ENCODE peak calls at places on chromosomes 11 and 22, in five cellular contexts. H is RWPE1, R is epithelial cell of esophagus, A is brain microvascular endothelial cell, B is cardiac muscle cell. J is an unnamed sample.

GRCh38 chr11:102017029-102017428 is 30.2 kb upstream of the CFAP300 start:
- DNase-seq in R (no peak), H (no peak), A (no peak), B (no peak), J (no peak)

GRCh38 chr11:82978422-82979099 is 77.0 kb downstream of the DDIAS start:
- DNase-seq in R (peak), H (peak), B (no peak), A (peak), J (no peak)

GRCh38 chr11:66844496-66845142 is 1.4 kb downstream of the RCE1 start:
- DNase-seq in A (no peak), B (no peak), R (no peak), H (no peak), J (no peak)

GRCh38 chr22:43546186-43546585 is 134.4 kb downstream of the MPPED1 start:
- DNase-seq in R (no peak), H (no peak), B (no peak), A (no peak), J (no peak)

GRCh38 chr22:29382575-29383328 is 5.6 kb downstream of the AP1B1 start:
- DNase-seq in R (no peak), A (no peak), H (no peak), B (no peak), J (no peak)

GRCh38 chr22:37627545-37627944 is 11.9 kb upstream of the SH3BP1 start:
- DNase-seq in B (no peak), R (no peak), A (no peak), H (no peak), J (no peak)

GRCh38 chr11:17275376-17276235 is 933 bp upstream of the NUCB2 start:
- DNase-seq in H (no peak), B (no peak), A (no peak), R (peak), J (no peak)

GRCh38 chr22:33357894-33358440 is 299.8 kb upstream of the SYN3 start:
- DNase-seq in A (no peak), B (no peak), H (no peak), R (no peak), J (no peak)

GRCh38 chr11:67483901-67484665 is 1.3 kb downstream of the AIP start:
- DNase-seq in R (no peak), A (no peak), B (no peak), H (no peak), J (peak)

GRCh38 chr11:103272876-103273275 is 163.7 kb downstream of the DYNC2H1 start:
- DNase-seq in B (no peak), R (no peak), A (no peak), H (no peak), J (no peak)

GRCh38 chr11:8087185-8087584 is 6.2 kb downstream of the TUB start:
- DNase-seq in B (no peak), R (peak), H (no peak), A (no peak), J (no peak)

GRCh38 chr11:119982517-119983239 is 155.2 kb downstream of the TRIM29 start:
- DNase-seq in A (no peak), H (no peak), R (no peak), B (no peak), J (no peak)

GRCh38 chr22:46027219-46028068 is 50.5 kb upstream of the WNT7B start:
- DNase-seq in H (no peak), R (no peak), B (peak), A (no peak), J (no peak)

GRCh38 chr11:96090711-96091110 is 166.8 kb upstream of the MTMR2 start:
- DNase-seq in R (no peak), B (no peak), H (no peak), A (peak), J (no peak)

GRCh38 chr11:56932572-56933235 is 56.0 kb upstream of the OR5AK2 start:
- DNase-seq in A (peak), B (no peak), H (peak), R (peak), J (no peak)

GRCh38 chr11:58285483-58286040 is 17.5 kb upstream of the OR10W1 start:
- DNase-seq in B (no peak), A (no peak), H (no peak), R (no peak), J (no peak)

GRCh38 chr22:38730411-38730871 is 24.7 kb downstream of the GTPBP1 start:
- DNase-seq in A (no peak), R (no peak), H (no peak), B (no peak), J (no peak)

GRCh38 chr11:76808996-76809395 is 25.8 kb downstream of the TSKU start:
- DNase-seq in A (no peak), B (no peak), R (no peak), H (no peak), J (no peak)

GRCh38 chr11:9053631-9054030 is 37.8 kb downstream of the SCUBE2 start:
- DNase-seq in A (peak), R (peak), B (no peak), H (no peak), J (no peak)

GRCh38 chr11:64960719-64961118 is 11.2 kb downstream of the MAJIN start:
- DNase-seq in A (no peak), B (no peak), H (no peak), R (no peak), J (no peak)

GRCh38 chr11:110955797-110956196 is 243.6 kb upstream of the ARHGAP20 start:
- DNase-seq in R (no peak), B (no peak), A (no peak), H (no peak), J (no peak)

GRCh38 chr11:39365809-39366436 is 2093.5 kb downstream of the LRRC4C start:
- DNase-seq in R (peak), A (no peak), B (peak), H (peak), J (no peak)

GRCh38 chr22:21714059-21714770 is 21.4 kb downstream of the YPEL1 start:
- DNase-seq in B (no peak), R (no peak), H (no peak), A (no peak), J (no peak)

GRCh38 chr11:68396526-68396925 is 64.0 kb upstream of the PPP6R3 start:
- DNase-seq in R (no peak), A (no peak), H (no peak), B (no peak), J (no peak)

GRCh38 chr11:74453373-74453975 is 13.9 kb downstream of the KCNE3 start:
- DNase-seq in B (peak), A (peak), H (peak), R (peak), J (peak)

GRCh38 chr11:43941257-43941879 is 1.1 kb upstream of the C11orf96 start:
- DNase-seq in B (no peak), R (no peak), A (no peak), H (no peak), J (no peak)

GRCh38 chr11:20050048-20050447 is 110.2 kb downstream of the DBX1 start:
- DNase-seq in B (no peak), H (no peak), R (no peak), A (no peak), J (no peak)

GRCh38 chr11:20053572-20053971 is 106.7 kb downstream of the DBX1 start:
- DNase-seq in A (no peak), R (peak), H (no peak), B (no peak), J (no peak)

GRCh38 chr11:20049231-20049630 is 111.0 kb downstream of the DBX1 start:
- DNase-seq in H (no peak), B (peak), R (no peak), A (no peak), J (no peak)

GRCh38 chr11:20050551-20051333 is 109.5 kb downstream of the DBX1 start:
- DNase-seq in B (peak), A (no peak), R (peak), H (peak), J (no peak)

DNA sequence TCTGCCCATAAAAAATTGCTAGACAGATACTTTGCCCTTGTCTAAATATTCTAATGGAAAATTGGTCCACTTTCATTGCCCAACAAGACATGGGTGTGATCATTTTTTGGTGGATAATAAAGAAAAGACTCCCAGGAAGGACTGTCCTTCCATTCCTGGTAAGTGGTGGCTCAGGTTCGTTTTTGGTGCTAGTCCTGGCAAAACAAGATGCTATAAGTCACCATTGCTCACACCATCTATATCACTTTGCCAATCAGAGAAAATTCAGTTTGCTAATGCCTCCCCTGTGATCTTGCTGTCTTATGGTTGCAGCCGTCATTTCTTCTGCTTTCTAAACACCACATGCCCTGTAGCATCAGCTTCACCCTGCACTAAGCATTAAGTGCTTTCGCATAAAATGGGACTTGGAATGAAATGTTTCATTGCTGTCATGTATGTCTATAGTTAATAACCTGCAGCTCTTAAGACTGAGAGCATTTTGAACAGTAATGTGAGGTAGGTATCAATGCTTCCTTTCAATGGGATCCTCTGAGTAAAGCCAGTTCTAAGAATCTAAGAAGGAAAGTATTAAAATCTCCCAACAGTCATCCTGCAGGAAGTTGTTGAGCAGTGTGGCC is 108.4 kb downstream of the DBX1 start:
- DNase-seq in A (no peak), B (no peak), R (no peak), H (no peak), J (no peak)
- TF ChIP-seq CTCF in A (no peak), B (no peak), R (no peak), H (no peak), J (no peak)

GRCh38 chr11:6099577-6099976 is 7.9 kb upstream of the OR56B4 start:
- DNase-seq in R (no peak), B (no peak), H (no peak), A (no peak), J (no peak)
- TF ChIP-seq CTCF in R (no peak), B (no peak), H (no peak), A (no peak), J (no peak)

GRCh38 chr11:27455667-27456066 is 16.9 kb downstream of the LGR4 start:
- DNase-seq in R (no peak), B (no peak), H (no peak), A (no peak), J (no peak)
- TF ChIP-seq CTCF in R (no peak), B (no peak), H (no peak), A (no peak), J (no peak)

GRCh38 chr22:30445438-30445936 is 19.9 kb downstream of the MTFP1 start:
- DNase-seq in B (no peak), A (no peak), H (no peak), R (peak), J (no peak)
- TF ChIP-seq CTCF in B (no peak), A (no peak), H (peak), R (no peak), J (no peak)

GRCh38 chr11:2858995-2859705 is 26.4 kb downstream of the CDKN1C start:
- DNase-seq in A (no peak), H (no peak), R (no peak), B (no peak), J (no peak)

GRCh38 chr11:2857276-2857675 is 28.3 kb downstream of the CDKN1C start:
- DNase-seq in B (no peak), H (no peak), A (no peak), R (no peak), J (no peak)

GRCh38 chr11:2860636-2861035 is 24.9 kb downstream of the CDKN1C start:
- DNase-seq in R (peak), B (no peak), A (peak), H (peak), J (no peak)

GRCh38 chr11:2859706-2860037 is 25.9 kb downstream of the CDKN1C start:
- DNase-seq in A (no peak), R (no peak), B (no peak), H (no peak), J (no peak)

GRCh38 chr11:2857918-2858317 is 27.7 kb downstream of the CDKN1C start:
- DNase-seq in A (no peak), H (no peak), B (no peak), R (no peak), J (no peak)
- TF ChIP-seq CTCF in A (no peak), H (no peak), B (no peak), R (no peak), J (no peak)

GRCh38 chr22:49918911-49919881 is 762 bp downstream of the CRELD2 start:
- DNase-seq in R (no peak), B (no peak), A (no peak), H (no peak), J (no peak)

GRCh38 chr22:49915610-49916009 is 2.6 kb downstream of the ALG12 start:
- DNase-seq in A (no peak), H (no peak), R (no peak), B (no peak), J (no peak)

GRCh38 chr22:49916851-49917250 is 1.4 kb downstream of the ALG12 start:
- DNase-seq in A (no peak), B (no peak), H (no peak), R (no peak), J (no peak)

GRCh38 chr22:49920859-49921258 is 2.4 kb downstream of the CRELD2 start:
- DNase-seq in B (no peak), A (no peak), H (no peak), R (no peak), J (no peak)

DNA sequence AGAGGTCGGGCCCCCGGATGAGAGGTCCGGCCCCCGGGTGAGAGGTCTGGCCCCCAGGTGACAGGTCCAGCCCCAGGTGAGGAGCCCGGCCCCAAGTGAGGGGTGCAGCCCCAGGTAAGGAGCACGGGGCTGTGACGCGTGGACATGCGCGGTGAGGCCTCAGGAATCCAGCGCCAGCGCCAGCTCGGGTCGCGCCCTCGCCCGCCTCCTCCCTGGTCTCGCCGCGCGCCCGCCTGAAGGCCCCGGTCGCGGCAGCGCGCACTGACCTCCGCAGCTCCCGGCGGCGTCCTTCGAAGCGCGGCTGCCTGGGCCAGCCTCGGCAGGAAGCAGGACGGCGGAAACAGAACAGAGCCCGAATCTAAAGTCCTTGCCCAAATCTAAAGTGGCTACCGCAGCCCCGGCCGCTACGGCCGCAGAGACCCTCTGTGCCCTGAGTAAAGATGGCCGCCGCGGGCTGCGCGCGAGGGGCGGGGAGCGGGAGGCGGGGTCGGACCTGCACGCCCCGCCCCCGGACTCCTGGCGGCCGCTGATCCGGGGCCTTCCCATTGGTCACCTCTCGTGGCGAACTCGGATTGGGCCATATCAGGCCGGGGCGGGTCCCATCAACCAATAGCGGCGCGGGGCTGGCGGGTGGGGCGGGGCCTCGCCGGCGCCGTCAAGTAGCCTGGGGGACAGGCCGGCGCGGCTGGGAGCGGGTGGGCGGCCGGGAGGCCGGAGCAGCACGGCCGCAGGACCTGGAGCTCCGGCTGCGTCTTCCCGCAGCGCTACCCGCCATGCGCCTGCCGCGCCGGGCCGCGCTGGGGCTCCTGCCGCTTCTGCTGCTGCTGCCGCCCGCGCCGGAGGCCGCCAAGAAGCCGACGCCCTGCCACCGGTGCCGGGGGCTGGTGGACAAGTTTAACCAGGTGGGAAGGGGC is at the start of the genes ALG12 and CRELD2:
- DNase-seq in A (peak), H (peak), R (peak), B (peak), J (peak)
- TF ChIP-seq CTCF in A (no peak), H (no peak), R (no peak), B (no peak), J (no peak)